ENCODE peak calls at places on chromosomes 11 and 22, in four cellular contexts. One of them, this sample, is unnamed.

GRCh38 chr11:117547188-117547831 is 219.7 kb downstream of the CEP164 start:
- DNase-seq in brain microvascular endothelial cell: no peak
- DNase-seq in substantia nigra: no peak
- DNase-seq in SK-MEL-5: no peak
- DNase-seq in this sample: no peak

GRCh38 chr22:40605676-40606250 is 30.8 kb downstream of the MRTFA start:
- DNase-seq in brain microvascular endothelial cell: no peak
- DNase-seq in substantia nigra: no peak
- DNase-seq in SK-MEL-5: no peak
- DNase-seq in this sample: no peak

GRCh38 chr22:48874956-48875355 is 952.7 kb downstream of the BRD1 start:
- DNase-seq in brain microvascular endothelial cell: no peak
- DNase-seq in substantia nigra: no peak
- DNase-seq in SK-MEL-5: no peak
- DNase-seq in this sample: no peak

GRCh38 chr11:132685174-132685611 is 847.1 kb downstream of the OPCML start:
- DNase-seq in brain microvascular endothelial cell: peak; percentile 95
- DNase-seq in substantia nigra: no peak
- DNase-seq in SK-MEL-5: no peak
- DNase-seq in this sample: peak; percentile 64

GRCh38 chr11:66734215-66734614 is 5.2 kb upstream of the SPTBN2 start:
- DNase-seq in brain microvascular endothelial cell: no peak
- DNase-seq in substantia nigra: no peak
- DNase-seq in SK-MEL-5: no peak
- DNase-seq in this sample: no peak

GRCh38 chr11:3123316-3123715 is 41.8 kb downstream of the OSBPL5 start:
- DNase-seq in brain microvascular endothelial cell: no peak
- DNase-seq in substantia nigra: peak; percentile 31
- DNase-seq in SK-MEL-5: no peak
- DNase-seq in this sample: no peak

GRCh38 chr22:22397292-22397870 is 111.2 kb downstream of the ZNF280B start:
- DNase-seq in brain microvascular endothelial cell: no peak
- DNase-seq in substantia nigra: peak; percentile 47
- DNase-seq in SK-MEL-5: peak; percentile 61
- DNase-seq in this sample: no peak

GRCh38 chr11:114063829-114064201 is 4.3 kb downstream of the ZBTB16 start:
- DNase-seq in brain microvascular endothelial cell: no peak
- DNase-seq in substantia nigra: no peak
- DNase-seq in SK-MEL-5: no peak
- DNase-seq in this sample: no peak

GRCh38 chr11:73210916-73211667 is 7.0 kb upstream of the P2RY2 start:
- DNase-seq in brain microvascular endothelial cell: no peak
- DNase-seq in substantia nigra: no peak
- DNase-seq in SK-MEL-5: no peak
- DNase-seq in this sample: no peak

GRCh38 chr11:63537293-63538101 is 889 bp downstream of the PLAAT4 start:
- DNase-seq in brain microvascular endothelial cell: no peak
- DNase-seq in substantia nigra: peak; percentile 75
- DNase-seq in SK-MEL-5: no peak
- DNase-seq in this sample: peak; percentile 97

GRCh38 chr11:69385466-69385820 is 91.5 kb downstream of the MYEOV start:
- DNase-seq in brain microvascular endothelial cell: no peak
- DNase-seq in substantia nigra: no peak
- DNase-seq in SK-MEL-5: no peak
- DNase-seq in this sample: no peak

GRCh38 chr11:36300651-36301050 is 4.6 kb downstream of the PRR5L start:
- DNase-seq in brain microvascular endothelial cell: no peak
- DNase-seq in substantia nigra: peak; percentile 50
- DNase-seq in SK-MEL-5: no peak
- DNase-seq in this sample: no peak

GRCh38 chr11:20243974-20244373 is 83.7 kb upstream of the DBX1 start:
- DNase-seq in brain microvascular endothelial cell: no peak
- DNase-seq in substantia nigra: no peak
- DNase-seq in SK-MEL-5: peak; percentile 23
- DNase-seq in this sample: no peak

GRCh38 chr11:199004-199581 is 6.2 kb downstream of the SCGB1C1 start:
- DNase-seq in brain microvascular endothelial cell: no peak
- DNase-seq in substantia nigra: no peak
- DNase-seq in SK-MEL-5: no peak
- DNase-seq in this sample: no peak

GRCh38 chr11:47354913-47355282 is 2.4 kb upstream of the MYBPC3 start:
- DNase-seq in brain microvascular endothelial cell: no peak
- DNase-seq in substantia nigra: no peak
- DNase-seq in SK-MEL-5: no peak
- DNase-seq in this sample: no peak

GRCh38 chr11:35289821-35290220 is 129.5 kb downstream of the SLC1A2 start:
- DNase-seq in brain microvascular endothelial cell: peak; percentile 66
- DNase-seq in substantia nigra: no peak
- DNase-seq in SK-MEL-5: no peak
- DNase-seq in this sample: no peak

GRCh38 chr11:27162237-27162636 is 121.6 kb downstream of the BBOX1 start:
- DNase-seq in brain microvascular endothelial cell: no peak
- DNase-seq in substantia nigra: no peak
- DNase-seq in SK-MEL-5: no peak
- DNase-seq in this sample: no peak

GRCh38 chr22:38338772-38339379 is 21.6 kb upstream of the CSNK1E start:
- DNase-seq in brain microvascular endothelial cell: no peak
- DNase-seq in substantia nigra: no peak
- DNase-seq in SK-MEL-5: no peak
- DNase-seq in this sample: no peak

GRCh38 chr22:39664485-39665200 is 94.1 kb downstream of the CACNA1I start:
- DNase-seq in brain microvascular endothelial cell: no peak
- DNase-seq in substantia nigra: no peak
- DNase-seq in SK-MEL-5: peak; percentile 30
- DNase-seq in this sample: no peak

This sample was measured in cardiac muscle cell.